ENCODE peak calls at places on chromosomes 16 and 17, in nine cellular contexts. One of them, this sample, is unnamed.

GRCh38 chr16:88130681-88131080 is 179.4 kb downstream of the BANP start:
- DNase-seq in esophagus squamous epithelium: no peak
- DNase-seq in activated naive CD4-positive, alpha-beta T cell treated with anti-CD3 and anti-CD28 coated beads, Interleukin-2, amount 10 ng/mL, durations not matched to agents 7 days and 5 days: no peak
- DNase-seq in ACHN: no peak
- DNase-seq in natural killer cell: no peak
- DNase-seq in naive thymus-derived CD8-positive, alpha-beta T cell: peak
- DNase-seq in Peyer's patch: no peak
- DNase-seq in upper lobe of right lung: no peak
- DNase-seq in KG1: no peak
- DNase-seq in this sample: no peak

GRCh38 chr17:75633484-75634375 is 496 bp downstream of the SMIM5 start:
- DNase-seq in esophagus squamous epithelium: peak
- DNase-seq in activated naive CD4-positive, alpha-beta T cell treated with anti-CD3 and anti-CD28 coated beads, Interleukin-2, amount 10 ng/mL, durations not matched to agents 7 days and 5 days: peak
- DNase-seq in ACHN: peak
- DNase-seq in natural killer cell: no peak
- DNase-seq in naive thymus-derived CD8-positive, alpha-beta T cell: peak
- DNase-seq in Peyer's patch: peak
- DNase-seq in upper lobe of right lung: peak
- DNase-seq in KG1: peak
- DNase-seq in this sample: peak

GRCh38 chr17:35743911-35744328 is 9.1 kb downstream of the GAS2L2 start:
- DNase-seq in esophagus squamous epithelium: no peak
- DNase-seq in activated naive CD4-positive, alpha-beta T cell treated with anti-CD3 and anti-CD28 coated beads, Interleukin-2, amount 10 ng/mL, durations not matched to agents 7 days and 5 days: peak
- DNase-seq in ACHN: peak
- DNase-seq in natural killer cell: no peak
- DNase-seq in naive thymus-derived CD8-positive, alpha-beta T cell: peak
- DNase-seq in Peyer's patch: no peak
- DNase-seq in upper lobe of right lung: no peak
- DNase-seq in KG1: peak
- DNase-seq in this sample: no peak

GRCh38 chr16:71387045-71387871 is 28.7 kb downstream of the CALB2 start:
- DNase-seq in esophagus squamous epithelium: no peak
- DNase-seq in activated naive CD4-positive, alpha-beta T cell treated with anti-CD3 and anti-CD28 coated beads, Interleukin-2, amount 10 ng/mL, durations not matched to agents 7 days and 5 days: no peak
- DNase-seq in ACHN: no peak
- DNase-seq in natural killer cell: no peak
- DNase-seq in naive thymus-derived CD8-positive, alpha-beta T cell: no peak
- DNase-seq in Peyer's patch: no peak
- DNase-seq in upper lobe of right lung: no peak
- DNase-seq in KG1: no peak
- DNase-seq in this sample: no peak

GRCh38 chr17:21039839-21040575 is 2.8 kb downstream of the USP22 start:
- DNase-seq in esophagus squamous epithelium: no peak
- DNase-seq in activated naive CD4-positive, alpha-beta T cell treated with anti-CD3 and anti-CD28 coated beads, Interleukin-2, amount 10 ng/mL, durations not matched to agents 7 days and 5 days: peak
- DNase-seq in ACHN: peak
- DNase-seq in natural killer cell: no peak
- DNase-seq in naive thymus-derived CD8-positive, alpha-beta T cell: peak
- DNase-seq in Peyer's patch: no peak
- DNase-seq in upper lobe of right lung: no peak
- DNase-seq in KG1: no peak
- DNase-seq in this sample: no peak

GRCh38 chr17:6903516-6903915 is 72.0 kb upstream of the TEKT1 start:
- DNase-seq in esophagus squamous epithelium: no peak
- DNase-seq in activated naive CD4-positive, alpha-beta T cell treated with anti-CD3 and anti-CD28 coated beads, Interleukin-2, amount 10 ng/mL, durations not matched to agents 7 days and 5 days: no peak
- DNase-seq in ACHN: no peak
- DNase-seq in natural killer cell: no peak
- DNase-seq in naive thymus-derived CD8-positive, alpha-beta T cell: no peak
- DNase-seq in Peyer's patch: no peak
- DNase-seq in upper lobe of right lung: no peak
- DNase-seq in KG1: no peak
- DNase-seq in this sample: no peak

GRCh38 chr17:1762906-1763829 is 1.3 kb downstream of the SERPINF1 start:
- DNase-seq in esophagus squamous epithelium: no peak
- DNase-seq in activated naive CD4-positive, alpha-beta T cell treated with anti-CD3 and anti-CD28 coated beads, Interleukin-2, amount 10 ng/mL, durations not matched to agents 7 days and 5 days: no peak
- DNase-seq in ACHN: no peak
- DNase-seq in natural killer cell: no peak
- DNase-seq in naive thymus-derived CD8-positive, alpha-beta T cell: no peak
- DNase-seq in Peyer's patch: no peak
- DNase-seq in upper lobe of right lung: no peak
- DNase-seq in KG1: no peak
- DNase-seq in this sample: no peak

GRCh38 chr17:78903101-78903779 is at the start of gene CEP295NL:
- DNase-seq in esophagus squamous epithelium: no peak
- DNase-seq in activated naive CD4-positive, alpha-beta T cell treated with anti-CD3 and anti-CD28 coated beads, Interleukin-2, amount 10 ng/mL, durations not matched to agents 7 days and 5 days: no peak
- DNase-seq in ACHN: peak
- DNase-seq in natural killer cell: no peak
- DNase-seq in naive thymus-derived CD8-positive, alpha-beta T cell: no peak
- DNase-seq in Peyer's patch: no peak
- DNase-seq in upper lobe of right lung: no peak
- DNase-seq in KG1: no peak
- DNase-seq in this sample: no peak

GRCh38 chr17:62704381-62704971 is 77.0 kb downstream of the MRC2 start:
- DNase-seq in esophagus squamous epithelium: no peak
- DNase-seq in activated naive CD4-positive, alpha-beta T cell treated with anti-CD3 and anti-CD28 coated beads, Interleukin-2, amount 10 ng/mL, durations not matched to agents 7 days and 5 days: no peak
- DNase-seq in ACHN: peak
- DNase-seq in natural killer cell: no peak
- DNase-seq in naive thymus-derived CD8-positive, alpha-beta T cell: no peak
- DNase-seq in Peyer's patch: no peak
- DNase-seq in upper lobe of right lung: peak
- DNase-seq in KG1: no peak
- DNase-seq in this sample: no peak

This sample was measured in amygdala.